ENCODE peak calls at places on chromosomes 4 and X, in ten cellular contexts. L is pancreas; C is endodermal cell; W is hepatocyte; F is sigmoid colon; R is effector memory CD4-positive, alpha-beta T cell; Q is colonic mucosa; N is left lung; A is body of pancreas; P is K562. Z is an unnamed sample. For H3K4me1, the result is how much of the 10 kb centered on the place peaks cover.

GRCh38 chr4:165364452-165365080 is 14.2 kb upstream of the CPE start:
- DNase-seq in L (no peak), C (no peak), W (peak), F (no peak), R (no peak), Q (peak), N (no peak), A (no peak), P (no peak), Z (no peak)

GRCh38 chr4:105674011-105674410 is 34.5 kb downstream of the INTS12 start:
- DNase-seq in L (no peak), C (no peak), W (no peak), F (no peak), R (no peak), Q (no peak), N (no peak), A (no peak), P (no peak), Z (no peak)

GRCh38 chrX:67718926-67719325 is 175.1 kb downstream of the AR start:
- DNase-seq in L (no peak), C (no peak), W (no peak), F (no peak), R (no peak), Q (no peak), N (no peak), A (no peak), P (no peak), Z (no peak)

GRCh38 chr4:41320278-41320677 is 63.5 kb downstream of the UCHL1 start:
- DNase-seq in L (no peak), C (no peak), W (no peak), F (no peak), R (no peak), Q (no peak), N (no peak), A (no peak), P (no peak), Z (no peak)

GRCh38 chr4:94032754-94033153 is 174.9 kb upstream of the SMARCAD1 start:
- DNase-seq in L (no peak), C (peak), W (no peak), F (no peak), R (no peak), Q (no peak), N (no peak), A (no peak), P (no peak), Z (no peak)

GRCh38 chr4:33025236-33025635 is 2305.1 kb downstream of the PCDH7 start:
- DNase-seq in L (no peak), C (no peak), W (no peak), F (no peak), R (no peak), Q (no peak), N (no peak), A (no peak), P (no peak), Z (no peak)

GRCh38 chrX:74606342-74606741 is 8.1 kb downstream of the RLIM start:
- DNase-seq in L (no peak), C (no peak), W (no peak), F (no peak), R (no peak), Q (no peak), N (no peak), A (no peak), P (no peak), Z (no peak)

GRCh38 chr4:150477869-150478268 is 104.1 kb upstream of the MAB21L2 start:
- DNase-seq in L (no peak), C (no peak), W (no peak), F (no peak), R (no peak), Q (no peak), N (no peak), A (no peak), P (no peak), Z (no peak)

GRCh38 chr4:165737309-165737972 is 135.6 kb upstream of the TLL1 start:
- DNase-seq in L (no peak), C (no peak), W (no peak), F (no peak), R (no peak), Q (no peak), N (no peak), A (no peak), P (no peak), Z (no peak)

GRCh38 chrX:65744965-65745364 is 77.5 kb downstream of the MSN start:
- DNase-seq in L (no peak), C (no peak), W (no peak), F (no peak), R (no peak), Q (no peak), N (no peak), A (no peak), P (no peak), Z (no peak)

GRCh38 chr4:38323141-38323634 is 340.8 kb upstream of the KLF3 start:
- DNase-seq in L (no peak), C (no peak), W (no peak), F (no peak), R (no peak), Q (no peak), N (no peak), A (no peak), P (no peak), Z (no peak)

GRCh38 chr4:151356510-151356909 is 31.1 kb upstream of the SH3D19 start:
- DNase-seq in L (no peak), C (no peak), W (no peak), F (no peak), R (no peak), Q (no peak), N (no peak), A (no peak), P (no peak), Z (no peak)

GRCh38 chr4:178322524-178323183 is 880.4 kb upstream of the AGA start:
- DNase-seq in L (no peak), C (no peak), W (no peak), F (no peak), R (no peak), Q (no peak), N (no peak), A (peak), P (no peak), Z (no peak)

GRCh38 chrX:32137525-32137924 is 1065.7 kb upstream of the FTHL17 start:
- DNase-seq in L (no peak), C (peak), W (peak), F (no peak), R (no peak), Q (peak), N (no peak), A (no peak), P (no peak), Z (no peak)

GRCh38 chrX:108267561-108267960 is 170.7 kb downstream of the COL4A6 start:
- DNase-seq in L (no peak), C (no peak), W (no peak), F (no peak), R (no peak), Q (no peak), N (no peak), A (no peak), P (no peak), Z (no peak)

GRCh38 chr4:8502836-8503585 is 62.4 kb downstream of the TRMT44 start:
- DNase-seq in L (no peak), C (peak), W (no peak), F (no peak), R (no peak), Q (no peak), N (no peak), A (peak), P (no peak), Z (no peak)

GRCh38 chr4:187232796-187233195 is 509.1 kb upstream of the FAT1 start:
- DNase-seq in L (no peak), C (no peak), W (no peak), F (no peak), R (no peak), Q (no peak), N (no peak), A (no peak), P (no peak), Z (no peak)

GRCh38 chr4:147307896-147308680 is 172.8 kb upstream of the EDNRA start:
- DNase-seq in L (no peak), C (no peak), W (no peak), F (no peak), R (no peak), Q (no peak), N (no peak), A (no peak), P (no peak), Z (no peak)

GRCh38 chr4:31294655-31295054 is 574.5 kb downstream of the PCDH7 start:
- DNase-seq in L (no peak), C (no peak), W (no peak), F (no peak), R (no peak), Q (no peak), N (no peak), A (no peak), P (no peak), Z (no peak)

GRCh38 chr4:120874792-120875774 is 47.4 kb downstream of the PRDM5 start:
- DNase-seq in L (peak), C (peak), W (no peak), F (no peak), R (no peak), Q (no peak), N (no peak), A (no peak), P (no peak), Z (no peak)

GRCh38 chr4:81826336-81826735 is 354.6 kb upstream of the RASGEF1B start:
- DNase-seq in L (no peak), C (no peak), W (no peak), F (no peak), R (no peak), Q (no peak), N (no peak), A (no peak), P (no peak), Z (no peak)

GRCh38 chr4:19592391-19592790 is 659.3 kb upstream of the SLIT2 start:
- DNase-seq in L (no peak), C (no peak), W (no peak), F (no peak), R (no peak), Q (no peak), N (no peak), A (no peak), P (no peak), Z (no peak)

GRCh38 chr4:105596676-105597075 is 44.3 kb downstream of the ARHGEF38 start:
- DNase-seq in L (no peak), C (peak), W (no peak), F (no peak), R (no peak), Q (no peak), N (no peak), A (no peak), P (no peak), Z (no peak)

GRCh38 chr4:109977854-109978501 is 65.3 kb downstream of the EGF start:
- DNase-seq in L (no peak), C (no peak), W (peak), F (no peak), R (no peak), Q (no peak), N (no peak), A (peak), P (no peak), Z (no peak)

GRCh38 chr4:6541789-6542188 is 33.2 kb upstream of the MAN2B2 start:
- DNase-seq in L (no peak), C (no peak), W (no peak), F (no peak), R (no peak), Q (no peak), N (no peak), A (no peak), P (no peak), Z (no peak)

GRCh38 chr4:140652601-140653000 is 83.8 kb upstream of the UCP1 start:
- DNase-seq in L (no peak), C (no peak), W (no peak), F (no peak), R (no peak), Q (no peak), N (no peak), A (no peak), P (no peak), Z (no peak)

GRCh38 chr4:3872834-3873313 is 106.7 kb downstream of the ADRA2C start:
- DNase-seq in L (no peak), C (peak), W (no peak), F (no peak), R (no peak), Q (no peak), N (peak), A (no peak), P (no peak), Z (no peak)

GRCh38 chr4:48970471-48970921 is 15.6 kb upstream of the CWH43 start:
- DNase-seq in L (no peak), C (no peak), W (no peak), F (no peak), R (no peak), Q (no peak), N (no peak), A (no peak), P (no peak), Z (no peak)

GRCh38 chr4:165199722-165200121 is 7.6 kb upstream of the KLHL2 start:
- DNase-seq in L (peak), C (no peak), W (no peak), F (no peak), R (no peak), Q (no peak), N (no peak), A (peak), P (no peak), Z (no peak)

GRCh38 chrX:56763556-56764152 is 34.6 kb downstream of the NBDY start:
- DNase-seq in L (peak), C (peak), W (no peak), F (peak), R (peak), Q (peak), N (peak), A (no peak), P (no peak), Z (no peak)

GRCh38 chrX:83501540-83501939 is 6.5 kb upstream of the POU3F4 start:
- DNase-seq in L (no peak), C (peak), W (no peak), F (no peak), R (no peak), Q (no peak), N (no peak), A (no peak), P (no peak), Z (no peak)

GRCh38 chr4:8547108-8547911 is 32.9 kb upstream of the GPR78 start:
- DNase-seq in L (no peak), C (peak), W (no peak), F (no peak), R (no peak), Q (no peak), N (no peak), A (peak), P (peak), Z (no peak)

GRCh38 chrX:153454901-153455550 is 9.2 kb upstream of the TREX2 start:
- DNase-seq in L (no peak), C (no peak), W (no peak), F (no peak), R (no peak), Q (no peak), N (no peak), A (no peak), P (no peak), Z (no peak)

GRCh38 chr4:113094802-113095201 is 45.3 kb downstream of the ANK2 start:
- DNase-seq in L (no peak), C (no peak), W (peak), F (no peak), R (no peak), Q (no peak), N (no peak), A (no peak), P (peak), Z (no peak)

GRCh38 chrX:139692506-139692849 is 15.5 kb downstream of the MCF2 start:
- DNase-seq in L (peak), C (peak), W (no peak), F (no peak), R (no peak), Q (no peak), N (no peak), A (peak), P (no peak), Z (no peak)

GRCh38 chr4:78542373-78542772 is 9.2 kb upstream of the ANXA3 start:
- DNase-seq in L (no peak), C (no peak), W (no peak), F (no peak), R (no peak), Q (no peak), N (no peak), A (no peak), P (no peak), Z (no peak)

GRCh38 chr4:2799971-2800690 is 7.2 kb downstream of the SH3BP2 start:
- DNase-seq in L (peak), C (no peak), W (no peak), F (peak), R (no peak), Q (peak), N (peak), A (peak), P (no peak), Z (peak)

GRCh38 chr4:82044141-82044993 is 329.4 kb downstream of the HNRNPD start:
- DNase-seq in L (peak), C (peak), W (peak), F (peak), R (no peak), Q (peak), N (peak), A (peak), P (peak), Z (peak)

GRCh38 chr4:155666701-155667537 is at the start of gene GUCY1A1:
- DNase-seq in L (peak), C (peak), W (peak), F (peak), R (no peak), Q (peak), N (peak), A (peak), P (no peak), Z (peak)

GRCh38 chrX:20116087-20116574 is 576 bp downstream of the MAP7D2 start:
- DNase-seq in L (no peak), C (peak), W (no peak), F (no peak), R (no peak), Q (no peak), N (no peak), A (no peak), P (no peak), Z (no peak)
- H3K4me3 ChIP-seq in L (peak), C (peak), W (no peak), F (peak), R (no peak), Q (peak), N (no peak), A (no peak), P (no peak), Z (peak)

GRCh38 chr4:77043507-77044131 is 32.2 kb downstream of the CCNI start:
- DNase-seq in L (no peak), C (no peak), W (no peak), F (no peak), R (no peak), Q (no peak), N (no peak), A (no peak), P (no peak), Z (no peak)
- H3K4me1 ChIP-seq in L (under half), C (under half), W (under half), F (under half), R (under half), Q (under half), N (under half), A (under half), P (under half), Z (under half)

GRCh38 chrX:54357414-54358377 is at the start of gene WNK3:
- DNase-seq in L (peak), C (peak), W (peak), F (peak), R (no peak), Q (peak), N (peak), A (peak), P (no peak), Z (peak)
- H3K27ac ChIP-seq in L (peak), C (peak), W (peak), F (peak), R (no peak), Q (no peak), N (peak), A (peak), P (no peak), Z (no peak)

GRCh38 chr4:95091272-95091671 is 333.5 kb downstream of the BMPR1B start:
- DNase-seq in L (no peak), C (no peak), W (no peak), F (no peak), R (no peak), Q (no peak), N (no peak), A (no peak), P (no peak), Z (no peak)

GRCh38 chr4:95093460-95093859 is 335.7 kb downstream of the BMPR1B start:
- DNase-seq in L (no peak), C (no peak), W (no peak), F (no peak), R (no peak), Q (no peak), N (no peak), A (no peak), P (no peak), Z (no peak)

GRCh38 chr4:95095352-95095974 is 337.7 kb downstream of the BMPR1B start:
- DNase-seq in L (no peak), C (no peak), W (peak), F (no peak), R (no peak), Q (no peak), N (no peak), A (no peak), P (no peak), Z (no peak)

GRCh38 chr4:95093936-95094929 is 336.5 kb downstream of the BMPR1B start:
- DNase-seq in L (no peak), C (no peak), W (no peak), F (no peak), R (no peak), Q (no peak), N (no peak), A (no peak), P (no peak), Z (no peak)

DNA sequence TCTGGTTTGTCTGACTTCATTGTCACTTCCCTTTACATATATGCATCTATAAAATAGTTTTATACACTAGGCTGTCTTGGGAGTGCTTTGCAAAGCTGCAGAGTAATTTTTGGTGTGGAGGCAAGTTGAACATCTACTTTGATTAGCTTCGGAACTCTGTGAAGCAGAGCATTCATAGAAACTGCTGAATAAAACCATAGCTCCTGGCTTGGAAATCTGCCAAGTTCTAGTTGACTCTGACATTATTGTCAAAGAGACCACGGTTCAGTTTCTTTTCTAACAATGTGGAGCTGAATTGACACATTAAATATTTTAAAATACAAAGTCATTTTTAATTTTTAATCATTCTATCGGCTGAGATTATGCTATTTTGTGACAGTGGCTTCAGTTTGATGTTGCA is 335.0 kb downstream of the BMPR1B start:
- DNase-seq in L (no peak), C (no peak), W (peak), F (no peak), R (no peak), Q (no peak), N (no peak), A (no peak), P (no peak), Z (no peak)
- H3K4me3 ChIP-seq in L (no peak), C (no peak), W (no peak), F (no peak), R (no peak), Q (no peak), N (no peak), A (no peak), P (no peak), Z (no peak)

GRCh38 chrX:132482632-132483031 is 6.2 kb downstream of the MBNL3 start:
- DNase-seq in L (no peak), C (no peak), W (no peak), F (no peak), R (no peak), Q (no peak), N (no peak), A (no peak), P (no peak), Z (no peak)
- H3K4me1 ChIP-seq in L (under half), C (under half), W (under half), F (under half), R (under half), Q (under half), N (under half), A (half or more), P (under half), Z (under half)

GRCh38 chrX:18725316-18725943 is 18.0 kb downstream of the PPEF1 start:
- DNase-seq in L (no peak), C (peak), W (no peak), F (no peak), R (no peak), Q (no peak), N (no peak), A (no peak), P (no peak), Z (no peak)
- H3K27ac ChIP-seq in L (no peak), C (no peak), W (no peak), F (no peak), R (no peak), Q (no peak), N (no peak), A (no peak), P (no peak), Z (peak)

GRCh38 chr4:138053601-138054322 is 188.4 kb downstream of the SLC7A11 start:
- DNase-seq in L (no peak), C (no peak), W (peak), F (no peak), R (no peak), Q (no peak), N (no peak), A (no peak), P (no peak), Z (no peak)
- H3K4me3 ChIP-seq in L (no peak), C (no peak), W (no peak), F (no peak), R (no peak), Q (no peak), N (no peak), A (no peak), P (no peak), Z (no peak)

DNA sequence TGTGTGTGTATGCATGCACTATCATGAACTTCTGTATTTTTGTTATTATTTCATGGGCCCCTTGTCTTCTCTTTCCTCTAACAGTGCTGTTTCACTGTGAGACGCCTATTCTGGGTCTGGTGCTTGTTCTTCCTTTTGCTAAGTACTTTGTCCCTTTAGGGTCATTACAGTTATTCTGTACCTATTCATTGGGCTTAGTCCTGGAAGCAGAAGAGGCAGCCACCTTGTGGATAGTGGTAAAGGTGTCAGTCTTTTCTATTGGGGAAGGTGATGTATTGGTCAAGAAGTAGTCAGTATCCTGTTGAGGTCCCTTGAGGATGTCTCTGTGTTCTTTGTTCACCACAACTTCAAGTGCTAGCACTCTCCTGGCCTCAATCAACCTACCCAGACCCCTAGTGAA is 593.7 kb downstream of the SPRY1 start:
- DNase-seq in L (no peak), C (no peak), W (no peak), F (no peak), R (no peak), Q (no peak), N (no peak), A (no peak), P (no peak), Z (no peak)
- H3K4me1 ChIP-seq in L (under half), C (under half), W (under half), F (under half), R (under half), Q (under half), N (under half), A (under half), P (under half), Z (under half)

GRCh38 chr4:118752551-118752950 is 67.4 kb downstream of the METTL14 start:
- DNase-seq in L (no peak), C (no peak), W (no peak), F (no peak), R (no peak), Q (no peak), N (no peak), A (no peak), P (no peak), Z (no peak)
- H3K27ac ChIP-seq in L (no peak), C (no peak), W (peak), F (peak), R (no peak), Q (no peak), N (no peak), A (no peak), P (no peak), Z (no peak)